ENCODE peak calls at places on chromosomes 13 and 19, in five cellular contexts. M is iris pigment epithelial cell, A is neural progenitor cell, Y is AG09319, P is GM04503. C is an unnamed sample.

GRCh38 chr13:24027494-24027893 is 130.2 kb upstream of the C1QTNF9B start:
- DNase-seq in A (no peak), M (no peak), P (no peak), Y (no peak), C (no peak)

GRCh38 chr19:7888145-7888825 is at the start of gene LRRC8E:
- DNase-seq in Y (no peak), P (no peak), A (peak), M (peak), C (peak)

GRCh38 chr13:22505489-22505888 is 675.3 kb upstream of the SGCG start:
- DNase-seq in M (peak), A (no peak), P (no peak), Y (no peak), C (no peak)

GRCh38 chr19:49491030-49491803 is 3.8 kb downstream of the RPL13A start:
- DNase-seq in A (peak), P (no peak), M (no peak), Y (no peak), C (no peak)

GRCh38 chr19:36497001-36497400 is 7.6 kb upstream of the ZNF566 start:
- DNase-seq in Y (no peak), P (no peak), A (no peak), M (no peak), C (no peak)

GRCh38 chr13:23161176-23161825 is 19.5 kb upstream of the SGCG start:
- DNase-seq in P (no peak), M (no peak), A (no peak), Y (no peak), C (no peak)

GRCh38 chr19:46892252-46893179 is 31.7 kb downstream of the ARHGAP35 start:
- DNase-seq in M (no peak), Y (no peak), A (no peak), P (no peak), C (no peak)

GRCh38 chr13:72504026-72504925 is 223.2 kb downstream of the MZT1 start:
- DNase-seq in Y (no peak), P (peak), A (peak), M (peak), C (no peak)